ENCODE peak calls at places on chromosomes 5 and 9, in six cellular contexts. L, H, W, D, N and U are unnamed samples.

GRCh38 chr5:6373081-6373846 is 5.1 kb downstream of the MED10 start:
- DNase-seq in H (no peak), N (no peak), D (no peak), L (no peak), W (no peak), U (no peak)

GRCh38 chr9:134456740-134457315 is 130.6 kb downstream of the RXRA start:
- DNase-seq in D (no peak), W (no peak), N (no peak), H (no peak), L (no peak), U (no peak)

GRCh38 chr5:93723005-93723404 is 18.4 kb downstream of the POU5F2 start:
- DNase-seq in H (no peak), W (no peak), D (no peak), L (no peak), N (no peak), U (no peak)

GRCh38 chr9:98190757-98191105 is 1.7 kb downstream of the CORO2A start:
- DNase-seq in D (no peak), W (no peak), H (no peak), N (no peak), L (no peak), U (no peak)

GRCh38 chr5:57791875-57792274 is 309.3 kb upstream of the ACTBL2 start:
- DNase-seq in W (no peak), H (no peak), L (no peak), N (no peak), D (no peak), U (no peak)

GRCh38 chr5:129271309-129271708 is 176.8 kb downstream of the ISOC1 start:
- DNase-seq in D (no peak), H (no peak), W (peak; percentile 14), L (no peak), N (no peak), U (peak; percentile 2)

GRCh38 chr5:52269395-52269794 is 518.3 kb upstream of the ITGA1 start:
- DNase-seq in H (no peak), N (no peak), W (peak; percentile 4), D (no peak), L (no peak), U (no peak)

GRCh38 chr5:38756068-38756467 is 89.7 kb upstream of the OSMR start:
- DNase-seq in L (no peak), H (no peak), D (no peak), N (no peak), W (no peak), U (no peak)

GRCh38 chr9:85987236-85987635 is 46.3 kb downstream of the NAA35 start:
- DNase-seq in D (no peak), L (no peak), N (no peak), W (no peak), H (no peak), U (no peak)

GRCh38 chr9:129141066-129142041 is 30.1 kb downstream of the PTPA start:
- DNase-seq in D (peak; percentile 80), L (peak; percentile 61), H (no peak), N (no peak), W (peak; percentile 72), U (peak; percentile 44)

GRCh38 chr9:68979538-68980314 is 34.2 kb downstream of the PRKACG start:
- DNase-seq in L (no peak), H (no peak), D (peak; percentile 78), W (peak; percentile 73), N (no peak), U (no peak)

GRCh38 chr5:120529386-120529785 is 65.3 kb downstream of the PRR16 start:
- DNase-seq in W (no peak), L (no peak), N (no peak), H (no peak), D (no peak), U (no peak)